ENCODE peak calls at places on chromosomes 16 and 17, in seven cellular contexts. M is transverse colon; R is bronchial epithelial cell; G is mucosa of descending colon; P is activated T-helper 1 cell treated with anti-CD3 and anti-CD28 coated beads, Interleukin-2, amount 50 U/mL, for 16 hours; L is fibroblast of mammary gland; X is stimulated activated CD8-positive, alpha-beta memory T cell treated with anti-CD3 and anti-CD28 coated beads, Interleukin-4, amount 100 ng/mL, for 1 hour. Y is an unnamed sample.
A peak's percentile ranks its signal among the peaks of the same experiment; 100 is the strongest.

GRCh38 chr17:53462393-53462811 is 360.3 kb upstream of the KIF2B start:
- DNase-seq in M (no peak), R (peak; percentile 15), G (no peak), P (no peak), L (no peak), X (no peak), Y (no peak)

GRCh38 chr16:19119564-19119963 is 5.8 kb downstream of the ITPRIPL2 start:
- DNase-seq in M (no peak), R (peak; percentile 87), G (no peak), P (no peak), L (peak; percentile 97), X (no peak), Y (no peak)

GRCh38 chr16:87721622-87722565 is 43.9 kb downstream of the KLHDC4 start:
- DNase-seq in M (no peak), R (no peak), G (no peak), P (no peak), L (no peak), X (no peak), Y (no peak)

GRCh38 chr17:8739104-8739503 is 5.5 kb downstream of the CCDC42 start:
- DNase-seq in M (no peak), R (no peak), G (no peak), P (no peak), L (no peak), X (no peak), Y (no peak)

GRCh38 chr16:48291303-48291702 is 44.0 kb upstream of the ABCC11 start:
- DNase-seq in M (no peak), R (peak; percentile 78), G (no peak), P (no peak), L (no peak), X (no peak), Y (no peak)

GRCh38 chr16:797120-797420 is 3.5 kb downstream of the GNG13 start:
- DNase-seq in M (no peak), R (no peak), G (no peak), P (no peak), L (no peak), X (no peak), Y (no peak)

GRCh38 chr17:74542727-74543383 is 3.1 kb downstream of the CD300C start:
- DNase-seq in M (no peak), R (no peak), G (no peak), P (no peak), L (no peak), X (no peak), Y (no peak)

GRCh38 chr17:7380321-7380720 is 568 bp upstream of the TNK1 start:
- DNase-seq in M (peak; percentile 68), R (no peak), G (no peak), P (no peak), L (no peak), X (no peak), Y (no peak)

GRCh38 chr17:1109606-1110523 is 69.9 kb downstream of the ABR start:
- DNase-seq in M (peak; percentile 91), R (no peak), G (peak; percentile 91), P (peak; percentile 29), L (no peak), X (no peak), Y (no peak)

GRCh38 chr16:23597003-23597756 is 1.1 kb upstream of the NDUFAB1 start:
- DNase-seq in M (peak; percentile 18), R (peak; percentile 15), G (no peak), P (no peak), L (peak; percentile 11), X (no peak), Y (no peak)